ENCODE peak calls at places on chromosome 12, in eight cellular contexts. C is heart left ventricle; D is effector memory CD8-positive, alpha-beta T cell; E is NCI-H146; I is NCI-H1105; B is Kasumi-1; W is activated naive CD4-positive, alpha-beta T cell; M is uterus. R is an unnamed sample.

GRCh38 chr12:110282956-110283817 is 2.1 kb downstream of the ATP2A2 start:
- DNase-seq in C (no peak), D (no peak), I (no peak), B (peak; percentile 27), E (no peak), M (no peak), W (no peak), R (no peak)

GRCh38 chr12:16844875-16845274 is 238.9 kb upstream of the LMO3 start:
- DNase-seq in E (no peak), C (no peak), B (no peak), D (no peak), W (no peak), I (no peak), M (no peak), R (no peak)

GRCh38 chr12:94180558-94181296 is 32.4 kb downstream of the PLXNC1 start:
- DNase-seq in I (no peak), D (peak; percentile 38), M (no peak), W (no peak), E (no peak), C (no peak), B (peak; percentile 76), R (no peak)

GRCh38 chr12:12735301-12735700 is 18.1 kb downstream of the CDKN1B start:
- DNase-seq in E (no peak), D (no peak), C (no peak), B (no peak), I (no peak), W (no peak), M (no peak), R (no peak)

GRCh38 chr12:88793091-88793490 is 212.8 kb upstream of the KITLG start:
- DNase-seq in E (no peak), I (no peak), D (no peak), B (no peak), W (no peak), M (no peak), C (no peak), R (no peak)

GRCh38 chr12:18120899-18121298 is 30.9 kb upstream of the RERGL start:
- DNase-seq in C (no peak), M (no peak), E (no peak), W (no peak), I (no peak), D (no peak), B (no peak), R (no peak)

GRCh38 chr12:79945455-79945854 is 10.6 kb upstream of the PPP1R12A start:
- DNase-seq in C (no peak), I (no peak), M (no peak), W (no peak), D (no peak), B (no peak), E (no peak), R (no peak)

GRCh38 chr12:1614360-1614759 is 14.7 kb upstream of the WNT5B start:
- DNase-seq in W (no peak), D (no peak), M (no peak), B (no peak), E (no peak), C (no peak), I (no peak), R (no peak)

GRCh38 chr12:51281202-51281924 is 11.1 kb upstream of the SMAGP start:
- DNase-seq in D (no peak), M (no peak), B (no peak), E (no peak), C (no peak), W (no peak), I (no peak), R (no peak)

GRCh38 chr12:93430280-93430679 is 11.5 kb downstream of the UBE2N start:
- DNase-seq in W (no peak), D (no peak), B (no peak), I (no peak), C (no peak), E (no peak), M (no peak), R (no peak)

GRCh38 chr12:62907067-62907466 is 27.9 kb downstream of the PPM1H start:
- DNase-seq in B (no peak), C (no peak), D (no peak), E (no peak), W (no peak), M (no peak), I (no peak), R (no peak)

GRCh38 chr12:53990311-53991076 is 5.5 kb downstream of the HOXC10 start:
- DNase-seq in D (no peak), E (no peak), M (no peak), B (no peak), C (no peak), I (no peak), W (no peak), R (no peak)

GRCh38 chr12:52372216-52373154 is 5.2 kb upstream of the KRT85 start:
- DNase-seq in D (peak; percentile 60), C (peak; percentile 74), M (peak; percentile 79), E (peak; percentile 79), I (peak; percentile 36), W (no peak), B (peak; percentile 60), R (peak; percentile 66)

GRCh38 chr12:13223176-13223806 is 26.8 kb downstream of the EMP1 start:
- DNase-seq in M (no peak), I (no peak), W (no peak), D (no peak), B (no peak), E (no peak), C (no peak), R (no peak)

GRCh38 chr12:48946206-48946605 is 11.1 kb downstream of the ARF3 start:
- DNase-seq in W (no peak), I (no peak), M (no peak), B (no peak), E (peak; percentile 25), C (no peak), D (no peak), R (peak; percentile 43)

R was measured in COR-L47.